ENCODE peak calls at places on chromosomes 7 and 10, in nine cellular contexts. K is testis, T is suprapubic skin, H is endothelial cell of umbilical vein, P is tibial nerve, J is gastrocnemius medialis, I is prostate gland, O is body of pancreas, L is stomach. E is an unnamed sample.

GRCh38 chr10:131617113-131617877 is 283.5 kb upstream of the PPP2R2D start:
- DNase-seq in T (no peak), P (no peak), O (no peak), H (no peak), J (no peak), L (no peak), I (no peak), K (no peak), E (peak)

GRCh38 chr10:47380341-47381215 is 3.5 kb downstream of the ZNF488 start:
- DNase-seq in L (peak), I (no peak), P (no peak), H (no peak), O (peak), T (peak), J (no peak), K (no peak), E (no peak)

GRCh38 chr7:129218514-129219036 is 6.3 kb upstream of the AHCYL2 start:
- DNase-seq in T (peak), J (peak), L (peak), O (peak), K (peak), H (peak), I (peak), P (peak), E (no peak)

GRCh38 chr10:3398825-3399646 is 226.5 kb upstream of the PITRM1 start:
- DNase-seq in T (no peak), L (no peak), O (no peak), I (no peak), H (peak), J (no peak), P (peak), K (peak), E (no peak)

GRCh38 chr7:116218051-116218645 is 7.8 kb downstream of the TES start:
- DNase-seq in I (no peak), P (no peak), O (peak), T (no peak), J (no peak), H (peak), K (no peak), L (peak), E (no peak)

GRCh38 chr7:100942038-100942774 is 7.1 kb upstream of the MUC3A start:
- DNase-seq in J (no peak), P (no peak), L (no peak), T (no peak), I (peak), K (no peak), H (peak), O (no peak), E (no peak)

GRCh38 chr7:101363734-101364374 is 1.2 kb downstream of the COL26A1 start:
- DNase-seq in H (peak), T (no peak), I (peak), K (peak), O (peak), L (peak), J (peak), P (no peak), E (no peak)

GRCh38 chr7:41696323-41696916 is 6.5 kb downstream of the INHBA start:
- DNase-seq in J (peak), L (peak), I (peak), O (peak), P (peak), T (no peak), H (peak), K (peak), E (peak)

GRCh38 chr7:100544386-100544785 is 5.4 kb downstream of the AGFG2 start:
- DNase-seq in T (no peak), K (no peak), J (no peak), P (no peak), I (no peak), H (no peak), O (no peak), L (no peak), E (no peak)

DNA sequence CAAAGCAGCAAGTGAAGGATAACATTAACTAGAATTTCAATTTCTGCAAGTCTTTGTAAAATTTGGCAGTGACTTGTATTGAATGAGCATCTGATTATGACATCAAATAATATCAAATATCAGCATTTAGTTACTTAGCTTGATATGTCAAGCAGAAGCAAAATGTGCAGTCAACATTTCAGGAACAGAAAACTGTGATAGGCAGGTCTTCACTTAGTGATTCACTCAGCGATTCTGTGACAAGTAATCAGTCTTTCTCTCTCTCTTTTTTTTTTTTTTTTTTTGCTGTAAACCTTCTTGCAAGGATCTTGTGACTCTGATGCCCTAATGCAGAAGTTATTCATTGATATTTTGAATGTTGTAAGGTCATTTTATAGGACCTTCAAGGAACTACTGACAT is 307.1 kb downstream of the MTERF1 start:
- DNase-seq in T (no peak), J (no peak), I (no peak), K (no peak), H (no peak), P (no peak), L (no peak), O (no peak), E (no peak)
- TF ChIP-seq POLR2A in T (no peak), J (no peak), I (no peak), K (no peak), H (no peak), P (no peak), L (no peak), O (no peak), E (no peak)

DNA sequence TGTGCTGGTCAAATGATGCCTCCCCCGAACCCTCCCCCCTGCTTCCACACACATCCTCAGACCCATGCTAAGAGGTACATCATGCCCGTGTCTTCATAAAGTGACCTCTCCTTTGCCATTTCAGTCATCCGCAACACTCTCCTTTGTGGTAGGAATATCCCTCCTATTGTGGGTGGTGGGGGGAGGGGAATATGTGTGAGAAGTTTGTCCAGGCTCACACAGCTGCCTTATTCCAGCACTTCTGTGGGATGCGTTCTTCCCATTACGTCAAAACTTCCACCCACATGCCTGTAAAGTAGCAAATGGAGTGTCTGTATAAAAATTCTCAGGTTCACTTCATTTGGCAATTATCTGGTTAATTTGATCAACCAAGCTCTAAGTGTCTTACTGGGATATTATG is 12.4 kb downstream of the LRRC18 start:
- DNase-seq in O (no peak), P (no peak), T (no peak), I (no peak), L (no peak), K (no peak), H (no peak), J (no peak), E (no peak)
- H3K4me3 ChIP-seq in O (no peak), P (no peak), T (no peak), I (no peak), L (no peak), K (no peak), H (no peak), J (no peak), E (no peak)

DNA sequence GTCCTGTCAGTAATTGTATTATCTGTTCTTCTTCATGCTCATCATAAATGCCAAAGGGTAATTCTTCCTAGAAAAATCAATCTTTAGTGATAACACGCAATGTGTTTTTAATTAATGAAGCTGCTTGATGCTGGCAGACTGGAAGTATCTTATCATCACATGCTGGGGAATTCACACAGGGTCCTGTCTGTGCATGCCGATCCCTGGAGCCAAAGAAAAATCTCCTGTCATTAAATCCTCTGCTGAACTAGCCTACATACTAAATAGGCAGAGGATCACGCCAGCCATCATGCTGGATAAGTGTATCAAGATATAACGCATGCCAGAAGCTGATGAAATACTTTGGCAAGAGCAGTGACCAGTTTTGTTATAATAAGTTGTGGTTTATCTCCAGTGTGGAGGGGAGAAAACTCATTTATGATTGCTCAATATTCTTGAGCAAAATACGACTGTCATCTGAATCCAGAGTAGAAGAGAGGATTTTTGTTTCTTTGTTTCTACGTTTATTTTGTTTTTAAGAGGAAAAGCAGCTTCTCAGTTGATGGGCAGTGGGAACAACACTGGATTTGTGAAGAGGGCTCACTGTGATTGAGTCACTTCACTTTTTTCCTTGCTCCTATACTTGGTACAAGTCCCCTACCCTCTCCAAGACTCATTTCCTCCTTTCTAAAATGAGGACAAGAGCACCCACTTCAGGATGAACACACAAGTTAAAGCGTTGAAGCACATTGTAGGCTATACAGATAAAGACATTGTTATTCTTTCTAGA is 649.1 kb downstream of the TNS3 start:
- DNase-seq in O (peak), I (peak), T (no peak), L (no peak), K (peak), P (no peak), H (peak), J (peak), E (no peak)
- H3K27ac ChIP-seq in O (peak), I (peak), T (peak), L (peak), K (no peak), P (no peak), H (no peak), J (peak), E (peak)

GRCh38 chr10:99612167-99612831 is 7.9 kb downstream of the SLC25A28 start:
- DNase-seq in J (no peak), T (no peak), I (peak), O (peak), L (no peak), K (peak), P (no peak), H (peak), E (no peak)
- TF ChIP-seq POLR2A in J (no peak), T (no peak), I (no peak), O (no peak), L (no peak), K (no peak), P (no peak), H (no peak), E (no peak)

GRCh38 chr10:21510218-21511070 is 15.0 kb downstream of the SKIDA1 start:
- DNase-seq in T (no peak), P (no peak), L (no peak), H (no peak), K (peak), J (no peak), O (no peak), I (no peak), E (no peak)
- H3K4me3 ChIP-seq in T (peak), P (peak), L (peak), H (no peak), K (peak), J (peak), O (no peak), I (peak), E (peak)

GRCh38 chr10:12735843-12736462 is 265.6 kb downstream of the CCDC3 start:
- DNase-seq in K (no peak), J (peak), H (no peak), L (no peak), T (no peak), O (no peak), I (no peak), P (no peak), E (no peak)
- H3K27ac ChIP-seq in K (no peak), J (peak), H (no peak), L (no peak), T (no peak), O (no peak), I (no peak), P (no peak), E (no peak)

GRCh38 chr10:50740351-50740688 is 584 bp downstream of the ASAH2B start:
- DNase-seq in O (peak), K (no peak), J (no peak), T (no peak), H (peak), L (no peak), I (no peak), P (no peak), E (no peak)

DNA sequence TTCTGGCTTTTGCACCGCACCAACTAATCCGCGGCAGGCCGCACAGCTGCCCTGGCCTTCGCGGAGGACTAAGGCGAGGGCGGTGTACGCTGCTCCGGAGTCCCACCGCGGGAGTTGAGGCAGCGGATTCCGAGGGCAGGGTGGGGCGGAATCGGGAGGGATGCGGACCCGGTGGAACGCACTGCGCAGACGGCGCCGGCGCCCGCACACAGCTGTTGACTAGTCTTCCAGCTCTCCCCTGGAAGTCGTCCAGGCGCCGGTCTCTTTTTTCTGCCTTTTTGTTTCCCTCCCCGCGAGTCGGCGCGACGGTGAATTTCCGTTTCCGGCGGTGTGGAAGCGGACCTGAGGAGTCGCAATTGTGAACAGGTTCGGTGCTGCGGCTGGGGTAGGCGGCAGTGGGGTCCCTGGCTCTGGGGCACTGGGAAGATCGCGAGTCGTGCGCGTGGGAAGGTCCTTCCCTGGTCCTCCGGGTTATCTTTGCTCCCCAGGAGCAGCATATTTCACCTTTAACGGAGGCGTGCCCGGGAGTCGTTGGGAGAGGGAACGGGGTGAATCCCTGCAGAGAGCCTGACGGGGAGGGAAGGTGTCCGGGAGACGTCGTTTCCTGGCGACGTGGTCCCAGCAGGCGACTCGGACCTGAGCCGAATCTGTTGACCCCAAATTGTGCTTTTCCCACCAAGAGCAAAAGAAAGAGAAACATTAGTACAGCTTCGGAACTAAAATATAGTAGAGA is at the start of gene ASAH2B:
- DNase-seq in O (peak), I (peak), P (peak), K (peak), L (peak), T (peak), H (peak), J (peak), E (peak)
- TF ChIP-seq POLR2A in O (peak), I (no peak), P (no peak), K (no peak), L (no peak), T (no peak), H (peak), J (no peak), E (no peak)

E was measured in esophagus muscularis mucosa.